ENCODE peak calls at places on chromosome X, in seven cellular contexts. E is GM12878, B is K562, D is SK-N-SH, R is endothelial cell of umbilical vein, C is A549, K is HCT116. P is an unnamed sample.
A peak's percentile ranks its signal among the peaks of the same experiment; 100 is the strongest.

GRCh38 chrX:17634542-17635207 is 102.6 kb upstream of the SCML1 start:
- DNase-seq in E (no peak), D (no peak), B (no peak), R (no peak), C (no peak), K (no peak), P (no peak)

GRCh38 chrX:1673337-1673736 is 58.5 kb downstream of the ASMT start:
- DNase-seq in E (no peak), D (peak; percentile 29), K (peak; percentile 46), C (peak; percentile 64), B (peak; percentile 44), R (peak; percentile 30), P (peak; percentile 67)

GRCh38 chrX:107721318-107721717 is 54.3 kb downstream of the TSC22D3 start:
- DNase-seq in E (no peak), R (no peak), D (no peak), K (no peak), C (no peak), B (no peak), P (no peak)

GRCh38 chrX:54182194-54182863 is 725 bp downstream of the FAM120C start:
- DNase-seq in C (peak; percentile 66), R (peak; percentile 47), E (no peak), K (peak; percentile 27), D (peak; percentile 58), B (peak; percentile 23), P (peak; percentile 25)

GRCh38 chrX:96244955-96245354 is 439.7 kb upstream of the DIAPH2 start:
- DNase-seq in B (no peak), C (no peak), R (no peak), D (no peak), E (no peak), K (no peak), P (no peak)

GRCh38 chrX:40546870-40547269 is 33.9 kb upstream of the ATP6AP2 start:
- DNase-seq in E (no peak), K (no peak), B (no peak), R (no peak), C (no peak), D (no peak), P (no peak)

GRCh38 chrX:110806145-110806544 is 10.5 kb upstream of the CHRDL1 start:
- DNase-seq in D (no peak), C (no peak), B (no peak), E (no peak), R (no peak), K (no peak), P (no peak)

GRCh38 chrX:54044126-54044876 is at the start of gene PHF8:
- DNase-seq in R (peak; percentile 95), C (peak; percentile 97), D (peak; percentile 84), B (peak; percentile 89), K (peak; percentile 88), E (peak; percentile 77), P (peak; percentile 93)

GRCh38 chrX:54711735-54712134 is 86.3 kb downstream of the ITIH6 start:
- DNase-seq in E (no peak), B (no peak), C (no peak), K (no peak), D (no peak), R (no peak), P (no peak)

GRCh38 chrX:102697506-102697905 is 14.7 kb upstream of the GPRASP2 start:
- DNase-seq in B (no peak), D (no peak), E (no peak), R (peak; percentile 35), C (no peak), K (no peak), P (no peak)
- TF ChIP-seq MAX in B (no peak), D (no peak), E (no peak), R (no peak), C (no peak), K (no peak), P (no peak)

DNA sequence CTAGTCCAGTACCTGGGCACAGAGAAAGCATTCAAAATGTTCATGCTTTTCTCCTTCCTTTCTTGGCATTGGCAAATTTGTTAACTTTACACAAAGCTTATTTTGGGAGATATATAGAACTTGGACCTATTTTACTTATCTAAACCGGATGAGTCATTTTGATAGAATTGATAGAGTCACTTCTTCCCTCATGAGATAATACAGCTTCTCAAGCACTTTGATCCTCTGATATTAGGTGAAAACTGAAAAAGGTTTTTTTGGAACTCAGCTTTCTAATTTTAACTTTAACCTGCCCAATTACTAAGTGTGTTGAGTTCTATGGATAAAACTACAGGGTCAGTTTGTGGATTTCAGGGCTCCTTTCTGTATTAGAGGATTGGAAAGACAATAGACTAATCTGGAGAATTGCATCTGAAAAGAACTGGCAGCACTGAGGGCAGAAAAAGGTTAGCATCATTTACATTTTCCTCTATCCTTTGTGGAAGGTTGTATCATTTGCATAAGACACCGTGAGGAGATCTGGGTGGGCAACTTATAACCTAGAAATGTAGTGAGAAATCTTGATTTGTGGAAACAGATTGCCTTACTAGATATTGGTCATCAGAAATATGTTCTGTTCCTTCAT is 2.4 kb downstream of the WDR44 start:
- DNase-seq in D (no peak), E (no peak), R (no peak), K (no peak), C (no peak), B (no peak), P (no peak)
- TF ChIP-seq MAX in D (no peak), E (no peak), R (no peak), K (no peak), C (no peak), B (no peak), P (no peak)

GRCh38 chrX:16215660-16216059 is 48.4 kb downstream of the MAGEB17 start:
- DNase-seq in C (no peak), R (no peak), D (no peak), B (no peak), E (no peak), K (no peak), P (no peak)

GRCh38 chrX:16213970-16214369 is 46.7 kb downstream of the MAGEB17 start:
- DNase-seq in E (no peak), K (no peak), C (no peak), D (no peak), B (no peak), R (no peak), P (no peak)

GRCh38 chrX:16208601-16209000 is 41.3 kb downstream of the MAGEB17 start:
- DNase-seq in E (no peak), K (no peak), R (no peak), C (no peak), B (no peak), D (no peak), P (no peak)

GRCh38 chrX:16212024-16212423 is 44.7 kb downstream of the MAGEB17 start:
- DNase-seq in D (no peak), C (peak; percentile 2), K (no peak), E (no peak), B (no peak), R (no peak), P (no peak)

GRCh38 chrX:16212436-16212835 is 45.2 kb downstream of the MAGEB17 start:
- DNase-seq in R (peak; percentile 35), B (no peak), C (peak; percentile 22), K (peak; percentile 7), D (peak; percentile 4), E (no peak), P (no peak)
- TF ChIP-seq MAX in R (no peak), B (no peak), C (no peak), K (no peak), D (no peak), E (no peak), P (no peak)

DNA sequence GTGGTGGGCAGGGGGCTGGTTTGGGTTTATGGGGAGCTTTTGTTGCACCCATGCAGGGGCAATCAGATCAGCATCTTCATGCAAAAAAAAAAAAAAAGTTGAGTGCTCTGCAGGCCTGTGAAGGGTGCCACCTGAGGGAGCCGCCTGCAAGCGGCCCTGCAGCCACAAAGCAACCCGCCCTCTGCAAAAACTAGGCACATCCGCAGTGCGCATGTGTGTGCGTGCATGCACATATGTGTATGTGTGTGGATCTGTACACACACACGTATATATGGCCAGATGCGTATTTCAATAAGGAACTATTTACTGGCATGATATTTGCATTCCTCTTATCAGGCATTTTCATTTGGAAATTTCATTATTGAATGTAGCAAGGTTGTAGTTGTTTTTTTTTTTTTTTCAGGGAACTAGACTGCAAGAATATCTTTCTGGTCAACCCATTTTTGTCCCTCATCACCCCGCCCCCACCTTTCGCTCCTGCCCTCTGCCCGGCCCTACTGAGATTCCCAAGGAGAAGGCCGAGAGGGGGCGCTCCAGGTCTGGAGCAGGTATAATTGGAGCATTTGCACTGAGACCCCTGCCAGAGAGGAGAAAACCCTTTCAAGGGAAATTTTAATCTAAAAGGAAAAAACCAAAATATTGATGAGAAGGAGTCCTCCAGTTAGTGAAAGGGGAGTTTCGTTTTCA is 18.1 kb downstream of the CCNQ start:
- DNase-seq in K (no peak), D (no peak), R (peak; percentile 1), B (peak; percentile 63), E (no peak), C (peak; percentile 14), P (peak; percentile 78)
- TF ChIP-seq MAX in K (no peak), D (no peak), R (no peak), B (no peak), E (no peak), C (no peak), P (no peak)

DNA sequence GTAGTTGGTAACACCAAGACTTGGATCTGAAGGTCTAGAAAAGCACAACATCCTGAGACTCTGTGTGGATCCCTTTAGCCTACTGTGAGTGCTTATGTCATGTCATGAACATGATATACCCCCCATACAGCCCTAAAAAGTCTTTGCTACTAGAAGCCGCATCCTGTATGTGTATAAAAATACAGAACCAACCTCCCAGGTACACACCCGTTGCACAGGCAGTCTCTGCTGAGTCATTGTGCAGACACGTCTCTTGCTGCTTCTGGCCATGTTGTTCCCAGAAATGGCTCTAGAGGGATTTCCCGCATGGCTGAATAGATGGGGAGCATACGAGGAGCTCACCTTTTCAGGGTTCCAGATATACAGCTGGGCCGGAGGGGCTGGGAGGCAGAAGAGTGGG is 93.3 kb downstream of the MAMLD1 start:
- DNase-seq in R (no peak), C (peak; percentile 7), D (no peak), E (no peak), K (no peak), B (peak; percentile 36), P (no peak)
- TF ChIP-seq MAX in R (no peak), C (no peak), D (no peak), E (no peak), K (no peak), B (no peak), P (no peak)

GRCh38 chrX:68433155-68433980 is at the start of gene OPHN1:
- DNase-seq in B (peak; percentile 57), K (peak; percentile 55), D (peak; percentile 70), E (no peak), C (peak; percentile 80), R (peak; percentile 72), P (peak; percentile 77)
- TF ChIP-seq MAX in B (no peak), K (no peak), D (peak; percentile 53), E (no peak), C (peak; percentile 21), R (no peak), P (no peak)

GRCh38 chrX:9703406-9703805 is 62.2 kb downstream of the GPR143 start:
- DNase-seq in D (no peak), C (no peak), E (no peak), K (no peak), R (no peak), B (no peak), P (no peak)

GRCh38 chrX:9704876-9705465 is 60.7 kb downstream of the GPR143 start:
- DNase-seq in R (no peak), C (no peak), B (no peak), D (no peak), K (no peak), E (no peak), P (no peak)

GRCh38 chrX:9698566-9698965 is 67.1 kb downstream of the GPR143 start:
- DNase-seq in B (no peak), K (no peak), E (no peak), C (no peak), R (no peak), D (no peak), P (no peak)

GRCh38 chrX:9700555-9700954 is 65.1 kb downstream of the GPR143 start:
- DNase-seq in K (no peak), B (no peak), E (no peak), R (no peak), C (no peak), D (no peak), P (peak; percentile 53)

GRCh38 chrX:9701790-9702189 is 63.9 kb downstream of the GPR143 start:
- DNase-seq in R (no peak), C (no peak), D (no peak), K (no peak), B (peak; percentile 16), E (no peak), P (peak; percentile 29)
- TF ChIP-seq MAX in R (no peak), C (no peak), D (no peak), K (no peak), B (no peak), E (no peak), P (no peak)